ENCODE peak calls at places on chromosomes 6 and 20, in six cellular contexts. Z is activated naive CD4-positive, alpha-beta T cell treated with anti-CD3 and anti-CD28 coated beads, Interleukin-2, amount 10 ng/mL, durations not matched to agents 7 days and 5 days; P is iris pigment epithelial cell; D is activated T-cell treated with anti-CD3 and anti-CD28 coated beads, Interleukin-2, amount 50 U/mL, for 4 hours; K is brain microvascular endothelial cell; G is GM12865. B is an unnamed sample.
A peak's percentile ranks its signal among the peaks of the same experiment; 100 is the strongest.

GRCh38 chr6:166415306-166415705 is 32.6 kb upstream of the MPC1 start:
- DNase-seq in Z (peak; percentile 75), P (no peak), D (no peak), K (no peak), G (no peak), B (no peak)

GRCh38 chr6:149450679-149451360 is 34.0 kb downstream of the ZC3H12D start:
- DNase-seq in Z (no peak), P (no peak), D (no peak), K (no peak), G (no peak), B (no peak)

GRCh38 chr6:34346175-34347119 is 46.0 kb downstream of the NUDT3 start:
- DNase-seq in Z (no peak), P (no peak), D (no peak), K (no peak), G (peak; percentile 37), B (no peak)

GRCh38 chr20:36309643-36310042 is 3.5 kb downstream of the DLGAP4 start:
- DNase-seq in Z (no peak), P (no peak), D (no peak), K (no peak), G (no peak), B (no peak)

GRCh38 chr20:921020-921419 is 4.9 kb upstream of the ANGPT4 start:
- DNase-seq in Z (no peak), P (no peak), D (no peak), K (no peak), G (no peak), B (no peak)

GRCh38 chr6:158312165-158312564 is at the start of gene TULP4:
- DNase-seq in Z (no peak), P (no peak), D (no peak), K (no peak), G (no peak), B (no peak)

GRCh38 chr6:152071318-152071717 is 263.8 kb downstream of the ESR1 start:
- DNase-seq in Z (no peak), P (no peak), D (no peak), K (no peak), G (no peak), B (no peak)

GRCh38 chr6:94074764-94075163 is 655.4 kb upstream of the EPHA7 start:
- DNase-seq in Z (no peak), P (no peak), D (no peak), K (no peak), G (no peak), B (no peak)

GRCh38 chr6:79047072-79047471 is 31.0 kb downstream of the PHIP start:
- DNase-seq in Z (no peak), P (no peak), D (no peak), K (no peak), G (no peak), B (no peak)

GRCh38 chr6:125821825-125822281 is 31.1 kb downstream of the NCOA7 start:
- DNase-seq in Z (no peak), P (no peak), D (no peak), K (no peak), G (no peak), B (peak; percentile 95)

GRCh38 chr6:149289192-149289741 is 28.2 kb upstream of the TAB2 start:
- DNase-seq in Z (no peak), P (no peak), D (no peak), K (no peak), G (no peak), B (no peak)

GRCh38 chr20:43357352-43357751 is 100.3 kb upstream of the SRSF6 start:
- DNase-seq in Z (no peak), P (no peak), D (no peak), K (no peak), G (no peak), B (no peak)

GRCh38 chr20:64188682-64189529 is 24.7 kb downstream of the MYT1 start:
- DNase-seq in Z (no peak), P (peak; percentile 53), D (no peak), K (peak; percentile 10), G (no peak), B (peak; percentile 88)

GRCh38 chr6:13846841-13847240 is 32.5 kb upstream of the MCUR1 start:
- DNase-seq in Z (no peak), P (no peak), D (no peak), K (no peak), G (no peak), B (peak; percentile 25)